ENCODE peak calls at places on chromosomes 12 and 14, in four cellular contexts. One of them, this sample, is unnamed.

GRCh38 chr12:16348435-16349131 is 1.1 kb downstream of the MGST1 start:
- DNase-seq in mesenchymal stem cell: peak; percentile 39
- DNase-seq in IMR-90: peak; percentile 19
- DNase-seq in H9: no peak
- DNase-seq in this sample: peak; percentile 22

GRCh38 chr12:111293266-111294009 is 75.5 kb downstream of the PHETA1 start:
- DNase-seq in H9: no peak
- DNase-seq in mesenchymal stem cell: no peak
- DNase-seq in IMR-90: no peak
- DNase-seq in this sample: no peak

GRCh38 chr14:79543966-79544365 is 667.3 kb downstream of the DIO2 start:
- DNase-seq in H9: peak; percentile 47
- DNase-seq in IMR-90: peak; percentile 66
- DNase-seq in mesenchymal stem cell: peak; percentile 49
- DNase-seq in this sample: peak; percentile 87

GRCh38 chr12:74780458-74781241 is 243.0 kb downstream of the ATXN7L3B start:
- DNase-seq in mesenchymal stem cell: peak; percentile 2
- DNase-seq in IMR-90: peak; percentile 46
- DNase-seq in H9: no peak
- DNase-seq in this sample: no peak

GRCh38 chr12:8844665-8845064 is 22.2 kb downstream of the A2ML1 start:
- DNase-seq in IMR-90: peak; percentile 16
- DNase-seq in H9: no peak
- DNase-seq in mesenchymal stem cell: no peak
- DNase-seq in this sample: no peak

GRCh38 chr12:40224439-40225291 is at the start of gene LRRK2:
- DNase-seq in H9: peak; percentile 62
- DNase-seq in IMR-90: peak; percentile 28
- DNase-seq in mesenchymal stem cell: peak; percentile 53
- DNase-seq in this sample: peak; percentile 44

GRCh38 chr12:13102481-13103195 is 829 bp downstream of the GSG1 start:
- DNase-seq in H9: no peak
- DNase-seq in IMR-90: peak; percentile 48
- DNase-seq in mesenchymal stem cell: peak; percentile 69
- DNase-seq in this sample: no peak

GRCh38 chr12:63304844-63305243 is 153.8 kb upstream of the AVPR1A start:
- DNase-seq in IMR-90: no peak
- DNase-seq in H9: no peak
- DNase-seq in mesenchymal stem cell: no peak
- DNase-seq in this sample: no peak

GRCh38 chr14:73761621-73762355 is 47.6 kb upstream of the PNMA1 start:
- DNase-seq in mesenchymal stem cell: peak; percentile 61
- DNase-seq in H9: no peak
- DNase-seq in IMR-90: no peak
- DNase-seq in this sample: no peak
- H2BK120ac ChIP-seq in mesenchymal stem cell: peak overlapping the region; percentile 56
- H2BK120ac ChIP-seq in H9: no peak overlapping the region
- H2BK120ac ChIP-seq in IMR-90: no peak overlapping the region
- H2BK120ac ChIP-seq in this sample: no peak overlapping the region

DNA sequence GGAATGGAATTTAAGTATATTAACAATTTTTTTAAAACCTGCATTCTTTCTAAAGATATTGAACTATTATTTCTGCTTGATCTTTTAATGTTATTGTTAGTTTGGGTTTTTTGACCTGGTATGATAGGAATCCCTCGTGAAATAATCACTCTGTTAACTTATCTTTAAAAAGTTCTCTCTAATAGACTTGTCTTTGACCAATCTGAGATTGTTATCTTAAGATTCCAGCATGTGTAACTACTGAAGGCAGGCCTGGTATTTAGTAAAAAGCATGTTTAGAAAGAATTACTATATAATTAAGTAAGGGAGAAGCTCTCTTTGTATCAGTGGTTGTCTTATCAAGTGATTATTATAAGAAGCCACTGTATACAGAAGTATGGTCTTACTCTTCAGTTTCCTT is 4.8 kb downstream of the TMTC2 start:
- DNase-seq in IMR-90: no peak
- DNase-seq in mesenchymal stem cell: no peak
- DNase-seq in H9: no peak
- DNase-seq in this sample: peak; percentile 42
- H3K4me2 ChIP-seq in IMR-90: no peak overlapping the region
- H3K4me2 ChIP-seq in mesenchymal stem cell: no peak overlapping the region
- H3K4me2 ChIP-seq in H9: no peak overlapping the region
- H3K4me2 ChIP-seq in this sample: no peak overlapping the region

DNA sequence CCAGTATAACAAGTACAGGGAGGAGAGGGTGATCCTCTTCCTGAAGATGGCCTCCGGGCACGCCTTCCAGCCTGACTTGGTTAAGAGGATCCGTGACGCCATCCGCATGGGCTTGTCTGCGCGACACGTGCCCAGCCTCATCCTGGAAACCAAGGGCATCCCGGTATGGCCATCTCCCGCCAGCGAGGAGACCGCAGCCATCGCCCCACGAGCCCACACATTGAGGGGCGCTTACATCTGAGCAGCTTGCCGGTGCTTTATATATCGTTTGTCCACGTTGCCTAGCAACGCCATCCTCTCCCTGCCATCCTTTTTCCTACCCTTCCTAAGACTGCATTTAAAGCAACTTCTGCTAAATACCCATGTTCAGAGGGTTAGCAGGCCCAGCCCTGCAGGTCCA is 71.5 kb downstream of the AACS start:
- DNase-seq in IMR-90: no peak
- DNase-seq in H9: no peak
- DNase-seq in mesenchymal stem cell: no peak
- DNase-seq in this sample: no peak
- H2BK5ac ChIP-seq in IMR-90: no peak overlapping the region
- H2BK5ac ChIP-seq in H9: no peak overlapping the region
- H2BK5ac ChIP-seq in mesenchymal stem cell: no peak overlapping the region
- H2BK5ac ChIP-seq in this sample: no peak overlapping the region

GRCh38 chr14:39581474-39581873 is 149.2 kb upstream of the FBXO33 start:
- DNase-seq in H9: no peak
- DNase-seq in IMR-90: no peak
- DNase-seq in mesenchymal stem cell: no peak
- DNase-seq in this sample: no peak

GRCh38 chr14:39576726-39577125 is 144.5 kb upstream of the FBXO33 start:
- DNase-seq in IMR-90: no peak
- DNase-seq in H9: no peak
- DNase-seq in mesenchymal stem cell: peak; percentile 2
- DNase-seq in this sample: no peak

GRCh38 chr14:39582028-39582654 is 149.9 kb upstream of the FBXO33 start:
- DNase-seq in H9: no peak
- DNase-seq in mesenchymal stem cell: no peak
- DNase-seq in IMR-90: no peak
- DNase-seq in this sample: no peak

DNA sequence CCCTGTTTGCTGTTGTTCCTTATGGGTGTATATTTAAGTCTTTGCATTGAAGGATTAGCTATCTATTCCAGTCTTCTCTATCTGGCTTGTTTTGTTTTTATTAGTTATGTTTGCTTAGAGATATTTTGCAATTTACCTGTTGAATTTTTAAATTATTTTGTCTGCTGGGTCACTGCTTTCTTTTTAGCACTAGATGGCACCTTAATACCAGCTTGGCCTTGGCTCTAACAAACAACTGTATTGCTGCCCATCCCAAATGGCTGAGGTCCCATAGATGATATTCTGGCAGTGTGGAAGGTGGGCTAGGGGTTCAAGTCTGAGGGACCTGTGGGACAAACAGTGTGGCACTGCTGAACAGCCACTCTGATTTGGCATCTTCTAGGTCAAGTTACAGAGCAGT is 144.0 kb upstream of the FBXO33 start:
- DNase-seq in mesenchymal stem cell: no peak
- DNase-seq in IMR-90: no peak
- DNase-seq in H9: peak; percentile 25
- DNase-seq in this sample: peak; percentile 11
- H2BK120ac ChIP-seq in mesenchymal stem cell: no peak overlapping the region
- H2BK120ac ChIP-seq in IMR-90: no peak overlapping the region
- H2BK120ac ChIP-seq in H9: no peak overlapping the region
- H2BK120ac ChIP-seq in this sample: no peak overlapping the region

DNA sequence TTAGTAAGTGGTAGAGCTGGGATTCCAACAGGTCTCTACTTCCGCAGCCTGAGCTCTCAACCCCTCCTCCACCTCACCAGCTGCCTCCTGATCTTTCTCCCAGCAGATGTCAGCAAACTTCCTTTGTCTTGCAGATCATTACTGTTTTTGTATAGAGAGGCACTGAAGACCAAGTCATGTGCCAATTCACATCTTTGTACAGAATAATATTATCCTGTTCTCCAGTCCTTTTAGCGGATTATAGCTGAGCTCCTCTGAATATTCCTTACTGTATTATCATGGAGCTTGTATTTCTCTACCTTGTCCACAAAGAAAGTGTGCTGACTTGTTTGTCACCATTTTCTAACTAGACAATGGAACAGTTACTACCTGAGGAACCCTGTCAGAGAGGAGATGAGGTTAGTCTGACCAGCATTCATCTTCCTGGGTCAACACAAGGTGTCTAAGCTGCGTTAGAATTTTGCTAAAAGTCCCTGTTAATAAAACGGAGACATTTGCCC is 142.3 kb upstream of the ARHGAP5 start:
- DNase-seq in mesenchymal stem cell: peak; percentile 73
- DNase-seq in IMR-90: peak; percentile 41
- DNase-seq in H9: peak; percentile 85
- DNase-seq in this sample: peak; percentile 89
- H3K4me2 ChIP-seq in mesenchymal stem cell: no peak overlapping the region
- H3K4me2 ChIP-seq in IMR-90: no peak overlapping the region
- H3K4me2 ChIP-seq in H9: peak overlapping the region; percentile 29
- H3K4me2 ChIP-seq in this sample: no peak overlapping the region